ENCODE peak calls at places on chromosomes 5 and 9, in seven cellular contexts. J, A, U, Q, T, I and V are unnamed samples.

GRCh38 chr5:132420706-132421272 is 51.3 kb downstream of the SLC22A5 start:
- DNase-seq in Q (no peak), I (no peak), T (no peak), U (no peak), A (no peak), J (peak; percentile 46), V (no peak)

GRCh38 chr5:168699002-168699401 is 119.8 kb upstream of the PANK3 start:
- DNase-seq in I (no peak), T (no peak), A (no peak), U (no peak), J (no peak), Q (no peak), V (no peak)

GRCh38 chr9:128187361-128187760 is 4.0 kb downstream of the CIZ1 start:
- DNase-seq in U (no peak), J (no peak), I (no peak), Q (no peak), A (no peak), T (no peak), V (no peak)

GRCh38 chr9:4855861-4856260 is 63.1 kb downstream of the RCL1 start:
- DNase-seq in J (no peak), T (no peak), A (no peak), I (no peak), U (no peak), Q (no peak), V (no peak)

GRCh38 chr5:158840193-158840592 is 259.5 kb downstream of the EBF1 start:
- DNase-seq in Q (no peak), J (no peak), I (no peak), A (peak; percentile 98), U (no peak), T (no peak), V (no peak)

GRCh38 chr5:77015938-77016569 is 14.2 kb upstream of the AGGF1 start:
- DNase-seq in T (no peak), U (no peak), J (no peak), I (no peak), A (peak; percentile 14), Q (no peak), V (peak; percentile 36)

GRCh38 chr9:95028855-95029219 is 288.7 kb downstream of the FANCC start:
- DNase-seq in J (no peak), Q (no peak), I (no peak), A (no peak), U (no peak), T (no peak), V (no peak)

GRCh38 chr9:119004618-119004990 is 364.6 kb downstream of the BRINP1 start:
- DNase-seq in T (no peak), A (peak; percentile 66), Q (no peak), J (peak; percentile 84), U (no peak), I (no peak), V (no peak)

GRCh38 chr5:80487444-80487828 is 464 bp upstream of the FAM151B start:
- DNase-seq in A (no peak), U (no peak), T (no peak), J (no peak), I (no peak), Q (no peak), V (no peak)

GRCh38 chr9:131678499-131679111 is 61.3 kb downstream of the RAPGEF1 start:
- DNase-seq in I (peak; percentile 40), J (peak; percentile 74), Q (no peak), U (peak; percentile 66), T (peak; percentile 75), A (peak; percentile 94), V (no peak)

GRCh38 chr5:76074487-76074886 is 8.7 kb upstream of the SV2C start:
- DNase-seq in J (no peak), U (no peak), Q (no peak), T (no peak), A (no peak), I (no peak), V (no peak)

GRCh38 chr9:105554042-105554441 is 3.9 kb upstream of the FKTN start:
- DNase-seq in U (no peak), J (no peak), Q (no peak), I (no peak), A (no peak), T (no peak), V (no peak)

GRCh38 chr5:151632524-151632923 is 41.4 kb upstream of the FAT2 start:
- DNase-seq in U (no peak), I (no peak), Q (no peak), A (no peak), T (no peak), J (no peak), V (no peak)

GRCh38 chr5:149071216-149071615 is 8.4 kb upstream of the SH3TC2 start:
- DNase-seq in I (no peak), Q (no peak), J (no peak), A (no peak), T (no peak), U (no peak), V (no peak)

GRCh38 chr9:123550797-123551196 is 194.8 kb downstream of the CRB2 start:
- DNase-seq in J (no peak), I (no peak), A (no peak), U (no peak), T (no peak), Q (no peak), V (peak; percentile 43)

GRCh38 chr5:148899993-148900392 is 73.6 kb downstream of the ADRB2 start:
- DNase-seq in J (no peak), Q (no peak), T (no peak), A (no peak), U (no peak), I (no peak), V (no peak)

GRCh38 chr5:82119889-82120288 is 148.1 kb downstream of the ATG10 start:
- DNase-seq in U (no peak), T (no peak), Q (no peak), A (no peak), J (no peak), I (no peak), V (no peak)

GRCh38 chr9:68702493-68702892 is 2.5 kb upstream of the PIP5K1B start:
- DNase-seq in I (no peak), T (no peak), U (no peak), A (no peak), J (no peak), Q (no peak), V (no peak)

GRCh38 chr5:115424446-115424845 is 120.1 kb downstream of the FEM1C start:
- DNase-seq in J (no peak), U (no peak), Q (no peak), T (no peak), A (no peak), I (no peak), V (no peak)

GRCh38 chr5:156762656-156763055 is 87.4 kb upstream of the PPP1R2B start:
- DNase-seq in I (no peak), J (no peak), T (no peak), U (no peak), Q (no peak), A (no peak), V (no peak)

GRCh38 chr9:98706651-98707103 is 2.1 kb downstream of the GABBR2 start:
- DNase-seq in J (no peak), A (no peak), U (no peak), T (no peak), I (no peak), Q (no peak), V (no peak)

GRCh38 chr5:55306641-55307382 is 682 bp downstream of the DHX29 start:
- DNase-seq in J (no peak), U (no peak), Q (no peak), A (no peak), I (no peak), T (no peak), V (no peak)

GRCh38 chr5:57054135-57054534 is 102.2 kb upstream of the MIER3 start:
- DNase-seq in Q (no peak), J (no peak), I (no peak), U (no peak), A (no peak), T (no peak), V (no peak)